ENCODE peak calls at places on chromosomes 6 and 20, in ten cellular contexts. C is adrenal gland, R is heart left ventricle, V is suprapubic skin, F is HepG2, B is body of pancreas, E is uterus, N is breast epithelium, M is stomach, X is ovary. G is an unnamed sample. For H3K36me3, the result is how much of the 10 kb centered on the place peaks cover.

GRCh38 chr6:85756982-85757381 is 114.3 kb upstream of the SYNCRIP start:
- DNase-seq in B (no peak), C (peak), X (no peak), N (no peak), M (no peak), F (no peak), E (no peak), V (no peak), R (no peak), G (no peak)

GRCh38 chr6:128363424-128363823 is 157.0 kb downstream of the PTPRK start:
- DNase-seq in C (no peak), X (no peak), F (no peak), V (no peak), N (no peak), M (no peak), B (no peak), E (no peak), R (no peak), G (no peak)

GRCh38 chr6:2957696-2958330 is 13.6 kb downstream of the SERPINB6 start:
- DNase-seq in F (no peak), R (peak), C (peak), V (no peak), M (no peak), E (no peak), B (no peak), N (no peak), X (no peak), G (no peak)

GRCh38 chr20:46347831-46348230 is 39.5 kb upstream of the CDH22 start:
- DNase-seq in M (no peak), X (no peak), V (no peak), B (no peak), E (no peak), N (no peak), C (no peak), R (no peak), F (no peak), G (no peak)

GRCh38 chr6:42498473-42499128 is 46.9 kb upstream of the TRERF1 start:
- DNase-seq in E (no peak), V (no peak), R (no peak), N (no peak), F (peak), M (no peak), X (no peak), B (no peak), C (peak), G (peak)

GRCh38 chr20:8116067-8116811 is 15.8 kb upstream of the PLCB1 start:
- DNase-seq in N (no peak), E (no peak), C (no peak), V (no peak), R (no peak), B (no peak), X (no peak), F (peak), M (no peak), G (no peak)

GRCh38 chr6:144834426-144835038 is 549.4 kb downstream of the UTRN start:
- DNase-seq in V (no peak), F (no peak), B (no peak), N (no peak), X (no peak), E (no peak), M (no peak), R (no peak), C (no peak), G (no peak)

GRCh38 chr20:31967830-31968249 is at the start of gene XKR7:
- DNase-seq in B (no peak), M (no peak), R (no peak), C (no peak), F (no peak), E (no peak), V (no peak), N (no peak), X (no peak), G (no peak)

GRCh38 chr20:41371361-41371760 is 4.7 kb upstream of the EMILIN3 start:
- DNase-seq in F (no peak), B (no peak), M (no peak), R (no peak), E (no peak), C (no peak), N (no peak), X (no peak), V (no peak), G (no peak)

GRCh38 chr20:34987288-34988175 is 31.9 kb downstream of the MYH7B start:
- DNase-seq in N (no peak), F (no peak), V (no peak), E (no peak), R (no peak), X (no peak), B (no peak), M (no peak), C (no peak), G (no peak)

GRCh38 chr6:13733178-13733851 is 21.7 kb upstream of the RANBP9 start:
- DNase-seq in F (peak), E (peak), R (peak), M (peak), C (peak), N (peak), B (no peak), V (no peak), X (peak), G (no peak)

GRCh38 chr6:94862116-94862515 is 715.2 kb upstream of the MANEA start:
- DNase-seq in R (no peak), M (no peak), N (no peak), C (no peak), F (no peak), E (no peak), V (no peak), B (no peak), X (no peak), G (no peak)
- TF ChIP-seq POLR2A in R (no peak), M (no peak), N (no peak), C (no peak), F (no peak), E (no peak), V (no peak), B (no peak), X (no peak), G (no peak)

GRCh38 chr20:4164246-4164645 is 148.9 kb upstream of the RNF24 start:
- DNase-seq in F (no peak), E (no peak), C (no peak), R (no peak), V (no peak), X (no peak), B (no peak), M (no peak), N (no peak), G (no peak)

GRCh38 chr20:4160761-4161305 is 145.5 kb upstream of the RNF24 start:
- DNase-seq in B (no peak), C (peak), V (no peak), M (no peak), E (no peak), X (no peak), N (no peak), R (peak), F (peak), G (peak)

GRCh38 chr20:4159765-4160490 is 144.6 kb upstream of the RNF24 start:
- DNase-seq in E (no peak), N (no peak), F (no peak), C (no peak), X (no peak), B (no peak), R (no peak), V (no peak), M (no peak), G (peak)

GRCh38 chr20:4162766-4163165 is 147.4 kb upstream of the RNF24 start:
- DNase-seq in N (no peak), F (no peak), C (no peak), R (no peak), B (no peak), X (no peak), M (no peak), V (no peak), E (no peak), G (no peak)

DNA sequence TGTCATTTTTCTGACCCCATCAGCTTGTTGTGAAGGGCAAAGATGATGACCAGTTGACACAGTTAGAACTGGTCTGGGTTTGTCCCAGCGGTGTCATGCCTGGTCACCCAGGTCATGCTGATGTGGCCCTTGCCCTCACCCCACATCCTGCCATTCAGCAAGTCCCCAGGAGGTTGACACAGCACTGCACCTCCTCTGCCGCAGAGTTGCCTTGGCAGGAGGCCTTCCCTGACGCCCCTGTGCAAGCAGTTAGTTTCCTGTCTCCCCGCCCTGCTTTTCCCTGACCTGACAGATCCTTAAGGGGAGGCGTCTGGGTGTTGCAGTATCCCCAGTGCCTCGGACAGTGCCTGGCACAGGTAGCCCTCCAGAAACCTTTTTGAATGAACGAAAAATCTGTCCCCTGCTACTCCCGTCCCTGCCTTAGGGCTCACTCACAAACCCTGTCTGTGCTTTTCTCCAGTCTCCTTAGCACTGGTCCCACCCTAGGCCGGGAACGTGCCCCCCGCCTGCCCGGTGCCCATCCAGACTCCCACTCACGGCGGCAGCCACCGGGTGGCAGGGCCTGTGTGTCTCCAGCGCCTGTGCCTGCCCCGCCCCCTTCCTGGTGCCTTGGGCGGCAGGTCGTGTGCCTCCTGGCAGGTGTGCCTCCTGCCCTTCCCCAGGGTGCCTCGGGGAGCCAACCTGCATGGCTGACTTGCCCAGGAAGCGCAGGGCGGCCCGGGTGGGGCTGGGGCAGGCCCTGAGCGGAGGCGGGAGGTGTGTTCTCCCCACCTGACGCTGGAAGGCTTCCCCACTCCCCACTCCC is 146.3 kb upstream of the RNF24 start:
- DNase-seq in M (peak), B (peak), N (peak), F (peak), E (no peak), X (no peak), V (no peak), R (no peak), C (no peak), G (peak)
- H3K4me3 ChIP-seq in M (no peak), B (no peak), N (peak), F (no peak), E (no peak), X (no peak), V (no peak), R (no peak), C (no peak), G (peak)

GRCh38 chr20:62011938-62012534 is 53.6 kb downstream of the TAF4 start:
- DNase-seq in V (no peak), E (no peak), B (no peak), X (no peak), N (no peak), R (no peak), M (no peak), F (no peak), C (no peak), G (no peak)

GRCh38 chr20:62011403-62011791 is 54.3 kb downstream of the TAF4 start:
- DNase-seq in N (no peak), M (no peak), E (no peak), X (no peak), B (no peak), R (no peak), F (no peak), V (no peak), C (no peak), G (no peak)

GRCh38 chr20:62014488-62014775 is 51.2 kb downstream of the TAF4 start:
- DNase-seq in C (no peak), X (no peak), N (no peak), B (no peak), E (no peak), M (no peak), F (no peak), R (no peak), V (no peak), G (no peak)

GRCh38 chr20:62010551-62011402 is 54.9 kb downstream of the TAF4 start:
- DNase-seq in V (no peak), X (peak), C (peak), B (peak), R (peak), N (no peak), M (peak), F (peak), E (peak), G (peak)

DNA sequence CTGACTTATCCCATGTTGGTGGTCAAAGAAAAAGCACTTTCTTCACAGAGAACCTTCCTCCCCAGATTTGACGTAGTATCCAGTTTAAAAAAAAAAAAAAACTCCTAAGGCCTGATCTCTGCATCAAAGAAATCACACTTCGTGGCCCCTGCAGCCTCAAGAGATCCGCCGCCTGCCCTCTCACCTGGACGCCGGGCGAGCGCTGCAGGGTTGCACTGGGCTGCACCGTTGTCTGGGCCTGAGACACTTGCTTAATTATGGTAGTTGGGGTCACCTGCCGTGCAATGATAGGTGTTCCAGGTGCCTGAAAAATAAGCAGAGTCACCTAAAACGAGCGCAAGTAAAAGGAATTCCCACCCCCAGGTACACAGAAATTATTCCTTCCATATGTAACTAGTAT is 53.0 kb downstream of the TAF4 start:
- DNase-seq in X (no peak), V (no peak), M (no peak), E (no peak), R (no peak), N (no peak), F (no peak), C (no peak), B (no peak), G (no peak)
- H3K36me3 ChIP-seq in X (under half), V (half or more), M (under half), E (under half), R (under half), N (under half), F (under half), C (under half), B (under half), G (under half)

GRCh38 chr20:39049148-39049547 is 87.0 kb downstream of the DHX35 start:
- DNase-seq in V (no peak), X (no peak), C (no peak), R (no peak), N (no peak), F (no peak), E (no peak), M (no peak), B (no peak), G (no peak)
- TF ChIP-seq POLR2A in V (no peak), X (no peak), C (no peak), R (no peak), N (no peak), F (no peak), E (no peak), M (no peak), B (no peak), G (no peak)

GRCh38 chr6:79928478-79928998 is 18.8 kb downstream of the ELOVL4 start:
- DNase-seq in V (no peak), B (no peak), R (no peak), N (no peak), X (no peak), E (no peak), M (no peak), C (no peak), F (no peak), G (no peak)
- H3K4me3 ChIP-seq in V (no peak), B (no peak), R (no peak), N (no peak), X (no peak), E (no peak), M (no peak), C (no peak), F (no peak), G (no peak)

GRCh38 chr20:40232288-40232687 is 456.7 kb downstream of the MAFB start:
- DNase-seq in M (no peak), V (no peak), C (no peak), F (no peak), X (no peak), B (no peak), N (no peak), E (no peak), R (no peak), G (no peak)
- H3K36me3 ChIP-seq in M (under half), V (under half), C (under half), F (under half), X (under half), B (under half), N (under half), E (under half), R (under half), G (under half)

DNA sequence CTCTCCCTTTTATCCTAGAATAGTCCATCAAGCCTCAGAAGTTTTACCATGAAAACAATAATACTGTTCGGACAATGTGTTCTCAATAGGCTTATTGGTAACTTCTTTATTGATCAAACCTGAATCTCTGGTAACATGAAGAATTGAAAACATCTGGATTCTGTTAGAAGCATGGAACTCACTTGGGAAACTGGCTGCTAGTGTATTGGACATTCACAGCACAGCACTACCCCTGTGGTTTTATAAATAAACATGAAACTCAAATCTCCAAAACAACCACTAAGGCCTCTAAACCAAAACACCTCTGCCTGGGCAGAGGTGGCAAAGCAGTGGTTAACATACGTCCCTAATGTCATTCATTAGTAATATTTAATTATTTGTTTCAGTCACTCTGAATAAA is 157.6 kb upstream of the KCNQ5 start:
- DNase-seq in B (no peak), E (no peak), N (no peak), V (no peak), C (no peak), X (no peak), R (no peak), F (no peak), M (no peak), G (no peak)
- TF ChIP-seq POLR2A in B (no peak), E (no peak), N (no peak), V (no peak), C (no peak), X (no peak), R (no peak), F (no peak), M (no peak), G (no peak)

G was measured in Peyer's patch.